ENCODE peak calls at places on chromosomes 16 and 17, in six cellular contexts. M is uterus, E is cardiac muscle cell, T is upper lobe of right lung, U is heart left ventricle, A is ovary. D is an unnamed sample. For H3K4me1, the result is how much of the 10 kb centered on the place peaks cover.

GRCh38 chr17:491086-492014 is 138.7 kb upstream of the RPH3AL start:
- DNase-seq in M (peak), U (peak), E (peak), T (peak), A (peak), D (no peak)

GRCh38 chr17:64001091-64001579 is 3.0 kb downstream of the PRR29 start:
- DNase-seq in U (peak), A (no peak), E (no peak), T (no peak), M (peak), D (peak)

GRCh38 chr16:8194795-8195194 is 395.5 kb downstream of the TMEM114 start:
- DNase-seq in T (no peak), U (no peak), A (no peak), M (no peak), E (no peak), D (no peak)

GRCh38 chr17:410674-411401 is 58.2 kb upstream of the RPH3AL start:
- DNase-seq in T (no peak), M (peak), E (no peak), U (no peak), A (peak), D (no peak)

GRCh38 chr17:78495634-78496033 is 81.6 kb downstream of the DNAH17 start:
- DNase-seq in U (no peak), T (peak), M (no peak), A (no peak), E (no peak), D (no peak)

GRCh38 chr16:76946879-76947278 is 244.1 kb upstream of the MON1B start:
- DNase-seq in U (no peak), M (no peak), A (no peak), T (no peak), E (peak), D (no peak)

GRCh38 chr17:69287168-69287567 is 39.8 kb downstream of the ABCA5 start:
- DNase-seq in T (no peak), E (no peak), M (no peak), A (no peak), U (no peak), D (no peak)

GRCh38 chr16:85238233-85238647 is 126.0 kb upstream of the CIBAR2 start:
- DNase-seq in E (peak), M (peak), U (no peak), T (peak), A (peak), D (peak)

GRCh38 chr17:66367112-66367511 is 64.7 kb downstream of the PRKCA start:
- DNase-seq in U (no peak), M (no peak), T (no peak), A (no peak), E (no peak), D (no peak)

GRCh38 chr16:67174706-67175231 is 4.4 kb downstream of the NOL3 start:
- DNase-seq in A (peak), M (no peak), U (no peak), T (no peak), E (no peak), D (no peak)

GRCh38 chr16:67173808-67174705 is 3.7 kb downstream of the NOL3 start:
- DNase-seq in A (peak), M (peak), E (peak), U (peak), T (peak), D (peak)

GRCh38 chr16:67177743-67178699 is 5.7 kb downstream of the MATCAP1 start:
- DNase-seq in M (no peak), E (peak), A (peak), T (peak), U (no peak), D (peak)

GRCh38 chr16:67179421-67180080 is 4.2 kb downstream of the MATCAP1 start:
- DNase-seq in U (no peak), M (no peak), T (no peak), A (peak), E (no peak), D (no peak)

DNA sequence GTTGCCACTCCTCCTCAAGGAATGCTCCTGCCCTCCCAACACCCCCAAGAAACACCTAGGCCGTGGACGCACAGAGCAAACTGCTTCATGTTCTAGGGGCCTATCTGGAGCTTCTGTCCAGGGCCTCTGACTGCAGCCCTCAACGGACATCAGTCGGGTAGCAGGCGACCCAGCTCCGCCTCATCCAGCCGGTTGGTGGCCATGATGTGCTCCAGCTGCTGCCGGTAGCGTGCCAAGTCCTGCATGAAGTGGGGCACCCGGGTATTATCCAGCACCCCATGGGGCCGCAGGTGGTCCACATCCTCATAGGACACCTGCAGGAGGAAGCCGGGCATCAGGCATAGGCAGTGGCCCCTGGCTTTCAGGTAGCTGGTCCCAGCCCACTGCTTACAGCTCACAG is 6.3 kb downstream of the NOL3 start:
- DNase-seq in E (no peak), A (peak), U (no peak), T (no peak), M (no peak), D (no peak)
- H3K4me1 ChIP-seq in E (under half), A (under half), U (under half), T (under half), M (under half), D (under half)

GRCh38 chr16:27230562-27230991 is 27.3 kb downstream of the KDM8 start:
- DNase-seq in M (no peak), T (no peak), E (peak), A (no peak), U (peak), D (no peak)
- H3K4me1 ChIP-seq in M (under half), T (under half), E (under half), A (under half), U (under half), D (under half)

GRCh38 chr17:49577978-49578893 is 2.6 kb downstream of the NXPH3 start:
- DNase-seq in A (no peak), U (no peak), E (no peak), M (no peak), T (no peak), D (no peak)
- H3K4me1 ChIP-seq in A (under half), U (under half), E (under half), M (under half), T (under half), D (under half)

GRCh38 chr17:35972066-35972465 is 9.2 kb downstream of the CCL16 start:
- DNase-seq in A (no peak), E (no peak), T (no peak), M (no peak), U (no peak), D (no peak)

GRCh38 chr17:35972535-35972934 is 8.8 kb downstream of the CCL16 start:
- DNase-seq in M (no peak), E (no peak), T (no peak), U (no peak), A (no peak), D (no peak)

GRCh38 chr17:35972945-35973332 is 8.4 kb downstream of the CCL16 start:
- DNase-seq in U (no peak), A (no peak), T (no peak), M (no peak), E (no peak), D (no peak)

GRCh38 chr17:35968520-35969054 is 12.7 kb downstream of the CCL16 start:
- DNase-seq in M (no peak), E (no peak), U (no peak), A (no peak), T (no peak), D (no peak)

GRCh38 chr17:35969558-35970442 is 11.5 kb downstream of the CCL16 start:
- DNase-seq in M (peak), T (no peak), E (peak), A (peak), U (no peak), D (peak)
- H3K4me1 ChIP-seq in M (under half), T (under half), E (under half), A (under half), U (under half), D (under half)